ENCODE peak calls at places on chromosomes 5 and 9, in nine cellular contexts. M is Right ventricle myocardium superior; S is GM12892; N is MCF 10A; A is AG10803; C is GM04504; V is stimulated activated CD4-positive, alpha-beta T cell treated with anti-CD3 and anti-CD28 coated beads, Interleukin-4, amount 100 ng/mL, for 48 hours; O is NCI-H1092 treated with DMSO at 0.1 percent for 48 hours; Y is H4. X is an unnamed sample.

GRCh38 chr9:71286146-71286545 is 164.7 kb upstream of the TRPM3 start:
- DNase-seq in N (no peak), Y (no peak), S (no peak), C (no peak), V (no peak), M (no peak), O (no peak), A (no peak), X (no peak)

GRCh38 chr5:142602720-142603245 is 83.1 kb downstream of the FGF1 start:
- DNase-seq in M (no peak), N (peak), V (no peak), S (no peak), A (no peak), Y (no peak), O (no peak), C (no peak), X (peak)

GRCh38 chr5:43658499-43658898 is 55.5 kb downstream of the NNT start:
- DNase-seq in A (peak), V (no peak), O (no peak), C (peak), S (no peak), M (no peak), N (peak), Y (no peak), X (peak)

GRCh38 chr5:57499262-57500050 is 16.8 kb upstream of the ACTBL2 start:
- DNase-seq in A (peak), S (no peak), V (peak), M (no peak), Y (peak), N (peak), C (peak), O (peak), X (peak)

GRCh38 chr5:65790371-65791163 is 68.6 kb downstream of the NLN start:
- DNase-seq in A (no peak), C (no peak), V (no peak), O (no peak), M (no peak), N (no peak), S (no peak), Y (no peak), X (no peak)

GRCh38 chr5:119345861-119346260 is 10.0 kb upstream of the TNFAIP8 start:
- DNase-seq in M (no peak), C (no peak), S (no peak), A (no peak), Y (no peak), N (no peak), V (no peak), O (no peak), X (no peak)

GRCh38 chr5:133637206-133637605 is 24.9 kb upstream of the FSTL4 start:
- DNase-seq in C (no peak), S (no peak), V (no peak), Y (no peak), N (no peak), A (no peak), O (no peak), M (no peak), X (no peak)

GRCh38 chr9:22044583-22044982 is 35.5 kb upstream of the CDKN2B start:
- DNase-seq in N (no peak), O (no peak), A (peak), C (peak), M (no peak), Y (no peak), V (no peak), S (no peak), X (peak)

GRCh38 chr9:134321957-134322741 is 4.1 kb upstream of the RXRA start:
- DNase-seq in Y (no peak), A (no peak), C (no peak), N (no peak), S (no peak), M (peak), V (no peak), O (no peak), X (no peak)

GRCh38 chr9:136332482-136332983 is 5.2 kb downstream of the GPSM1 start:
- DNase-seq in A (no peak), N (no peak), S (no peak), C (no peak), M (no peak), V (no peak), O (no peak), Y (no peak), X (no peak)

GRCh38 chr9:137168575-137168906 is 1.3 kb downstream of the LRRC26 start:
- DNase-seq in N (no peak), C (no peak), Y (no peak), A (no peak), V (no peak), O (no peak), M (no peak), S (no peak), X (no peak)

GRCh38 chr5:38772471-38772870 is 73.3 kb upstream of the OSMR start:
- DNase-seq in N (no peak), S (no peak), Y (no peak), A (no peak), V (no peak), M (no peak), O (no peak), C (no peak), X (no peak)

GRCh38 chr5:128271859-128272446 is 188.4 kb downstream of the SLC12A2 start:
- DNase-seq in C (no peak), N (peak), S (no peak), A (peak), Y (peak), M (no peak), V (no peak), O (no peak), X (peak)

GRCh38 chr5:130096488-130096887 is 192.2 kb downstream of the CHSY3 start:
- DNase-seq in S (no peak), V (no peak), M (no peak), O (no peak), C (no peak), A (no peak), Y (no peak), N (no peak), X (no peak)

GRCh38 chr9:116336133-116336862 is 182.7 kb downstream of the PAPPA start:
- DNase-seq in M (no peak), N (peak), S (no peak), O (no peak), A (peak), Y (no peak), V (no peak), C (peak), X (no peak)

GRCh38 chr9:700365-701282 is 140.9 kb upstream of the DMRT1 start:
- DNase-seq in N (no peak), S (no peak), Y (no peak), C (no peak), O (no peak), M (no peak), V (no peak), A (peak), X (no peak)

GRCh38 chr5:95164869-95165268 is 120.0 kb downstream of the MCTP1 start:
- DNase-seq in M (no peak), O (no peak), C (no peak), V (no peak), N (no peak), Y (no peak), A (no peak), S (no peak), X (no peak)

GRCh38 chr9:131178382-131178781 is 53.0 kb downstream of the NUP214 start:
- DNase-seq in Y (peak), O (peak), S (peak), N (peak), C (peak), A (peak), M (peak), V (peak), X (peak)

GRCh38 chr9:112174965-112175795 is at the start of gene SUSD1:
- DNase-seq in N (no peak), Y (no peak), M (peak), S (peak), C (no peak), V (peak), O (peak), A (no peak), X (no peak)

GRCh38 chr5:170132642-170133448 is 27.1 kb downstream of the FOXI1 start:
- DNase-seq in Y (no peak), A (peak), V (no peak), C (peak), O (no peak), M (no peak), S (no peak), N (peak), X (peak)

GRCh38 chr9:114861922-114862605 is 56.2 kb upstream of the TNFSF15 start:
- DNase-seq in Y (no peak), C (no peak), O (no peak), M (no peak), S (no peak), A (no peak), N (no peak), V (no peak), X (no peak)

GRCh38 chr5:55232194-55232984 is 1.0 kb downstream of the CCNO start:
- DNase-seq in Y (no peak), V (no peak), S (no peak), A (no peak), O (peak), M (no peak), N (peak), C (no peak), X (peak)

GRCh38 chr5:61184708-61185107 is 22.4 kb upstream of the SMIM15 start:
- DNase-seq in M (no peak), S (no peak), N (no peak), A (peak), C (no peak), V (no peak), Y (peak), O (no peak), X (no peak)